ENCODE peak calls at places on chromosomes 3 and 15, in eight cellular contexts. P, S, M, K, A, B, V and H are unnamed samples.

GRCh38 chr3:188533172-188533571 is 379.2 kb downstream of the LPP start:
- DNase-seq in P (no peak), S (peak), M (no peak), K (no peak), A (no peak), B (no peak), V (no peak), H (no peak)

GRCh38 chr3:123602325-123602724 is 17.5 kb upstream of the HACD2 start:
- DNase-seq in P (peak), S (peak), M (peak), K (no peak), A (no peak), B (no peak), V (no peak), H (peak)

GRCh38 chr3:116253511-116253910 is 191.8 kb downstream of the LSAMP start:
- DNase-seq in P (no peak), S (no peak), M (no peak), K (no peak), A (no peak), B (no peak), V (no peak), H (no peak)

GRCh38 chr3:141410408-141410807 is 42.1 kb downstream of the ZBTB38 start:
- DNase-seq in P (no peak), S (peak), M (no peak), K (peak), A (no peak), B (no peak), V (no peak), H (no peak)

GRCh38 chr3:187077537-187077936 is 61.8 kb downstream of the RPL39L start:
- DNase-seq in P (no peak), S (no peak), M (no peak), K (no peak), A (no peak), B (no peak), V (no peak), H (no peak)

GRCh38 chr3:73511555-73511954 is 113.2 kb downstream of the PDZRN3 start:
- DNase-seq in P (no peak), S (no peak), M (no peak), K (no peak), A (no peak), B (no peak), V (no peak), H (no peak)

GRCh38 chr3:173889522-173890055 is 492.0 kb downstream of the NLGN1 start:
- DNase-seq in P (no peak), S (no peak), M (no peak), K (no peak), A (no peak), B (no peak), V (no peak), H (no peak)

GRCh38 chr3:195911946-195912270 is 3.6 kb upstream of the TNK2 start:
- DNase-seq in P (no peak), S (no peak), M (no peak), K (no peak), A (no peak), B (peak), V (no peak), H (no peak)

GRCh38 chr3:6549296-6549695 is 311.6 kb upstream of the GRM7 start:
- DNase-seq in P (no peak), S (no peak), M (no peak), K (no peak), A (no peak), B (no peak), V (no peak), H (no peak)

GRCh38 chr3:121883507-121883906 is 10.7 kb upstream of the SLC15A2 start:
- DNase-seq in P (peak), S (peak), M (no peak), K (no peak), A (no peak), B (no peak), V (no peak), H (no peak)

GRCh38 chr3:43327184-43327950 is 41.0 kb downstream of the SNRK start:
- DNase-seq in P (no peak), S (peak), M (peak), K (no peak), A (no peak), B (no peak), V (no peak), H (no peak)

GRCh38 chr15:44670087-44670945 is 6.9 kb upstream of the SPG11 start:
- DNase-seq in P (peak), S (no peak), M (no peak), K (no peak), A (no peak), B (no peak), V (no peak), H (no peak)

GRCh38 chr3:175456496-175456895 is 597.4 kb downstream of the NAALADL2 start:
- DNase-seq in P (no peak), S (peak), M (peak), K (no peak), A (no peak), B (no peak), V (no peak), H (no peak)

DNA sequence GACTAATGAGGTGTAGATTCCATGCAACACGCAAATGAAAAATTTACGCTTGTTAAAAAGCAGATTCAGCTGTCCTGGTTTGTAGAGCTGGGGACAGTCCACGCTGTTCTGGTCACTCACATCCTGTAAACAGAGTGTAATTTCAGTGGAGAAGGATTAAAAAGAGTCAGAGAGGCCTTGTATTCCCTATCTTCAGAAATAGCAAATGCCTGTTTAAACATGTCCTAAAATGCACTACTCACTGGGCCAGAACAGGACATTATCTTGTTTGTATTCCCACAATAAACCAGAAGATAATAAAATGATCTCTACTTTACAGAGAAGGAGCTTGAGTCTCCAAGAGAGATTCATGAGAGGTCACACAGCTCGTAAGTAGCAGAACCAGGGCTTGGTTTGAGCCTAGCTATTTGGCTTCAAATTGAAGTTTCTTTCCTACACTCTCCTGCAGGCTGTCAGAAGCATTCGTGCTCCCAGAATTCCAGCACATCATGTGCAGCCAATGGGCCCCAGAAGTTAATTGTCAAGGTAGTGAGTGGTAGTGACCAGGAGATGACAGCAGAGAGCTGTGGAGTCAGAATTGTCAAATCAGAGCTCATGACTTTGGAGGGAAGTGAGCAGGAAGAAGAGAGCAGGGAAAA is 242.5 kb downstream of the ATP8B4 start:
- DNase-seq in P (peak), S (no peak), M (no peak), K (peak), A (no peak), B (no peak), V (no peak), H (no peak)
- TF ChIP-seq CTCF in P (peak), S (peak), M (no peak), K (peak), A (peak), B (no peak), V (no peak), H (peak)

DNA sequence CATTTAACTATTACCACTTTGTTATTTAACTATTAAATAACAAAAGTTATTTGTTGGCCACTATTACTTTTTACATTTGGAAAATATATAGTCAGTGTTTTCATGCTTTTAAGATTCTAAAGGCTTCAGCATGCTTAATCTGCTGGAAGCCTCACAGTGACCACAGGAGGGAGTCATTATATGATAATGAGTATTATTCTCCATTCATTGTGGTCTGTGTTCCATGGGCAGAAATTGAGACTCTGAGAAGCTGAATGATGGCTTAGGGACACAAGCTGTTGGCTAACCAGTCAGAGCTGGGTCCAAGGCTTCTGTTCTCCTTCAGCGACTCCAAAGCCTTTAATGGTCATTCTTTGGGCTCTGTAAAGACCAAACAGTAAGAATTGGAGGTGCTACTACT is 64.7 kb downstream of the BFSP2 start:
- DNase-seq in P (no peak), S (peak), M (peak), K (no peak), A (no peak), B (no peak), V (no peak), H (no peak)
- TF ChIP-seq CTCF in P (peak), S (peak), M (peak), K (peak), A (no peak), B (no peak), V (no peak), H (peak)

DNA sequence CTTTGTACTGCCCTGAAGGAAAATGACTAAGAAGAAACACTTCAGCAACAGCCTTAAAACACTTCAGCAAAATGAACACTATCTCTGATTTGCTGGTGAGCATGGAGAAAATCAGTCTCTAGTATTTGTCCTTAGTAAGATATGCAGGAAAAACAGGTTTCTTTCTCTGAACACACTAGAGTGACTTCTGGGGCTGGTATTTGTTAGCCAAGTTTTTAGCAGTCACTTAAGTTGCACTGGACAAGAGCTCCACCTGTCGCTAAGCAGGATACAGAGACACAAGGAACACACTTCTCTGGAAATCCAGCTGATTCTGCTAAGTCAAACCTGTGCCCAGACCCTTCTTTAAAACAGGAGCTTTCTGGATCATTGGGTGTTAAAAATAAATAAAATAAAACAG is 65.3 kb downstream of the CHAC1 start:
- DNase-seq in P (peak), S (peak), M (peak), K (peak), A (no peak), B (no peak), V (peak), H (no peak)
- TF ChIP-seq CTCF in P (peak), S (no peak), M (peak), K (peak), A (peak), B (peak), V (no peak), H (peak)

GRCh38 chr3:129106866-129107565 is 14.6 kb downstream of the RAB43 start:
- DNase-seq in P (no peak), S (no peak), M (no peak), K (no peak), A (no peak), B (no peak), V (peak), H (no peak)

GRCh38 chr3:129104498-129105079 is 17.0 kb downstream of the RAB43 start:
- DNase-seq in P (no peak), S (no peak), M (no peak), K (no peak), A (no peak), B (no peak), V (no peak), H (no peak)

GRCh38 chr3:129107793-129108192 is 13.8 kb downstream of the RAB43 start:
- DNase-seq in P (no peak), S (no peak), M (no peak), K (no peak), A (no peak), B (no peak), V (no peak), H (no peak)

GRCh38 chr3:129105862-129106261 is 15.7 kb downstream of the RAB43 start:
- DNase-seq in P (no peak), S (no peak), M (no peak), K (no peak), A (no peak), B (no peak), V (no peak), H (no peak)

DNA sequence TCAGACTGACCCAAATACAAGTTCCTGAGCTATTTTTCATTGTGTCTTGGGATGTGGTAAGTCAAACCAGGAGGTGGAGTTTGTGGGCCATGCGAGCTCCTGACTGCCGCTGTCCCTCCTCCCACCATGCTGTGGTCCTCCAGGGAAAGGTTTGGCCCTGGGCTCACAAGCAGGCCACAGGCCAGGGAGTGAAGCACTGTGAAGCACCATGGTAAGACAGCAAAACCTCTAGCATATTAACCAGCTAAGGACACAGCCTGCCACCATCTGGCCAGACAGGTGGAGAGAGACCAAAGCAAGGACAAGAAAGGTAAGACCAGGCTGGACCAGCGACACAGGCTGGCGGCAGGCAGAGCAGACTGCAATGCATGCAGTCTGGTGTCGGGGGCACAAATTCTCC is 15.3 kb downstream of the RAB43 start:
- DNase-seq in P (peak), S (no peak), M (no peak), K (no peak), A (no peak), B (no peak), V (no peak), H (no peak)
- TF ChIP-seq CTCF in P (no peak), S (no peak), M (no peak), K (no peak), A (no peak), B (no peak), V (no peak), H (no peak)

GRCh38 chr15:40937762-40938529 is 8.8 kb downstream of the DLL4 start:
- DNase-seq in P (no peak), S (no peak), M (no peak), K (no peak), A (no peak), B (no peak), V (no peak), H (no peak)
- TF ChIP-seq CTCF in P (no peak), S (peak), M (peak), K (peak), A (peak), B (peak), V (peak), H (no peak)

GRCh38 chr3:72342450-72342849 is 505.8 kb downstream of the SHQ1 start:
- DNase-seq in P (no peak), S (no peak), M (no peak), K (no peak), A (no peak), B (no peak), V (no peak), H (no peak)

GRCh38 chr3:72344256-72345046 is 503.8 kb downstream of the SHQ1 start:
- DNase-seq in P (no peak), S (peak), M (no peak), K (no peak), A (no peak), B (no peak), V (no peak), H (no peak)

GRCh38 chr3:72341380-72341770 is 506.9 kb downstream of the SHQ1 start:
- DNase-seq in P (no peak), S (no peak), M (no peak), K (no peak), A (no peak), B (no peak), V (no peak), H (no peak)

GRCh38 chr3:72341943-72342342 is 506.3 kb downstream of the SHQ1 start:
- DNase-seq in P (no peak), S (no peak), M (peak), K (no peak), A (no peak), B (no peak), V (no peak), H (no peak)

DNA sequence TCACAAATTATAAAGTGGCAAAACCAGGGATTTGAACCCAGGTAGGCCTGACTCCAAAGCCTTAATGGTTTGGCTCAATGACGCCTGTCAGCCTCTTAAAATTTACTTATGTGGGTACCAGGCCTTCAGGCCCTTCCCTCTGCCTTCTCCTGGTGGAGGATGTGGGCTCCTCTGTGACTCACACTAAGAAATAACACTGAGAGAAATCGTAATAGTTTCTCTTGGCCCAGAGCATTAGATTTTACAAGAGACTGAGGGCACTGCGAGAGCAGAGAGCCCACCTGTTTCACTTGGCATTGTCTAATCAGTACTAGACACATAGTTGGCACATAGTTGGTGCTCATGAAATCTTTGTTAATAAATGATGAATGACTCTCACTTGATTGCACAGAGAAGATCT is 505.2 kb downstream of the SHQ1 start:
- DNase-seq in P (no peak), S (peak), M (peak), K (no peak), A (no peak), B (no peak), V (no peak), H (no peak)
- TF ChIP-seq CTCF in P (no peak), S (peak), M (no peak), K (no peak), A (no peak), B (no peak), V (no peak), H (no peak)